ENCODE peak calls at places on chromosomes 16 and 17, in four cellular contexts. X, P, N and O are unnamed samples.

GRCh38 chr17:39687101-39687545 is 734 bp downstream of the PGAP3 start:
- DNase-seq in X (no peak), P (no peak), N (no peak), O (no peak)

GRCh38 chr16:66120656-66121055 is 245.8 kb upstream of the CDH5 start:
- DNase-seq in X (peak; percentile 60), P (no peak), N (no peak), O (peak; percentile 90)

GRCh38 chr16:12531937-12532336 is 271.8 kb downstream of the CPPED1 start:
- DNase-seq in X (peak; percentile 49), P (no peak), N (no peak), O (no peak)

GRCh38 chr17:44832821-44833220 is 2.7 kb upstream of the GJC1 start:
- DNase-seq in X (no peak), P (no peak), N (no peak), O (no peak)

GRCh38 chr17:62048262-62048661 is 16.8 kb downstream of the MED13 start:
- DNase-seq in X (no peak), P (no peak), N (no peak), O (no peak)

GRCh38 chr16:3030128-3030871 is 6.4 kb downstream of the BICDL2 start:
- DNase-seq in X (no peak), P (no peak), N (no peak), O (no peak)

GRCh38 chr17:40726919-40727318 is 23.4 kb upstream of the KRT24 start:
- DNase-seq in X (peak; percentile 9), P (no peak), N (no peak), O (no peak)

GRCh38 chr17:77324227-77324626 is 183.5 kb downstream of the SEC14L1 start:
- DNase-seq in X (no peak), P (peak; percentile 24), N (peak; percentile 66), O (no peak)

GRCh38 chr16:48153689-48154265 is 2.0 kb downstream of the ABCC12 start:
- DNase-seq in X (no peak), P (no peak), N (no peak), O (no peak)

GRCh38 chr17:78324391-78325075 is 35.3 kb downstream of the SOCS3 start:
- DNase-seq in X (peak; percentile 93), P (peak; percentile 78), N (peak; percentile 95), O (peak; percentile 57)

GRCh38 chr17:63434951-63435571 is 11.0 kb downstream of the CYB561 start:
- DNase-seq in X (no peak), P (peak; percentile 71), N (no peak), O (no peak)
- TF ChIP-seq CTCF in X (peak; percentile 9), P (peak; percentile 46), N (no peak), O (no peak)

GRCh38 chr17:28910534-28910933 is 7.7 kb upstream of the DHRS13 start:
- DNase-seq in X (no peak), P (no peak), N (no peak), O (no peak)

GRCh38 chr17:28906276-28907051 is 3.6 kb upstream of the DHRS13 start:
- DNase-seq in X (no peak), P (no peak), N (no peak), O (no peak)

GRCh38 chr17:28907052-28907438 is 4.2 kb upstream of the DHRS13 start:
- DNase-seq in X (no peak), P (no peak), N (no peak), O (no peak)

GRCh38 chr17:28907709-28908475 is 5.0 kb upstream of the DHRS13 start:
- DNase-seq in X (no peak), P (no peak), N (no peak), O (no peak)

DNA sequence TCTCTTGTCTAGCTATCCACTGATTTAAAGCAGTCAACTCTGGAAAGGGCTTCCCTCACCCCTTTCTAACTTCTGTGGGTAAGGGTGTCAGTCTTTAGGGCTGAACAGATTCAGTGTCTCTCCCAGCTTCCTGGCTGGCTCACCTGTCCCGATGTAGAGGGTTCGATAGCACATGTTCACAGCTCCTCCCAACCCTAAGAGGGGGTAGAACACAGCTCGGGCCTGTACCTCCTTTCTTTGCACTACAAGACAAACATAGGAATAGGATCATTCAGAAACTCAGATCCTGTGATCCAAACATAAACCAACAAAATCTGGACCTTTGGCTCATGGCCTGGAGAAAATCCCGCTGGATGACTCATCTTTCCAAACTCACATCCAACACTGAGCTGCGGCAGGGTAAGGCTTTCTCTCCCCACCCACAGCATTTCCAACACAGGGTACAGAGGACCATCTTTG is 5.8 kb upstream of the DHRS13 start:
- DNase-seq in X (peak; percentile 86), P (no peak), N (no peak), O (peak; percentile 67)
- TF ChIP-seq CTCF in X (no peak), P (no peak), N (no peak), O (no peak)

DNA sequence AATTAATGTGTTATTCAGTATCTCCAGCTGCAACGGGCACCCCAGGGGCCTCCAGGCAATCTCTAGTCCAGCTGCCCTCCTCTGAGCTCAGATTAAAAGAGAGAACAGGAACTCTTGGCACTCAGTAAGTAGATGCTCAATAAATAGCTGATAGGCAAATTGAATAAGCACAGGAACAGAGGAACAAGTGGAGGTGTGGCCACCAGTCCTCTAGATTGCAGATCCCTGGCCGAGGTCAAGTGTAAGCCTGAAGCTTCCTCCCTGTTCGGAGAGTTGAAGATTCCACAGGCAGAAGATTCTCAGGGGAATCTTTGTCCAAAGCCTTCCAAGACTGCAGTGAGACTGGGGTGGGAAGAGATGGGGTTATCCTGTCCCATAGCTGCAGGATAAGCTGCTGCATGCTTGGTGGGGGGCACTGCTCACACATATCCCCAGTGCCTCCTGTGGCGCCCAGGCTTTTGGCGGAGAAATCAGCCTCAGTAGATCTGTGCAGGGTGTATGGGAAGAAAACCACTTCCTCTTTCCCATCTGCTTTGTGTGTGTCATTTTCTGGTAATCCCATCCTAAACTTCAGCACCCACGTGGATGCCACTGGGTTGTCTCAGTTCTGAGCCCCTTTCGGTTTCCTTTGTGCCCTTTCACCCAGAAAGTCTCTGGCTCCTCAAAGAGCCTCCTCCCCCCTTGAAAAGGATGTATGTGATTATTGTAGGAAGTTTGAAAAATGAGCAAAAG is 12.1 kb downstream of the CD300A start:
- DNase-seq in X (no peak), P (no peak), N (no peak), O (no peak)
- TF ChIP-seq CTCF in X (no peak), P (no peak), N (no peak), O (no peak)

GRCh38 chr16:352547-353403 is at the start of gene AXIN1:
- DNase-seq in X (peak; percentile 98), P (peak; percentile 100), N (peak; percentile 98), O (peak; percentile 76)
- TF ChIP-seq CTCF in X (peak; percentile 37), P (peak; percentile 52), N (peak; percentile 60), O (peak; percentile 35)